ENCODE peak calls at places on chromosomes 7 and 10, in six cellular contexts. F is cardiac muscle cell, Y is A549, L is transverse colon, R is heart left ventricle, E is kidney. S is an unnamed sample.
A peak's percentile ranks its signal among the peaks of the same experiment; 100 is the strongest.

GRCh38 chr10:126063353-126063791 is 167.0 kb downstream of the FANK1 start:
- DNase-seq in Y (no peak), R (no peak), F (no peak), E (no peak), L (no peak), S (no peak)

GRCh38 chr7:101081432-101081831 is 3.8 kb upstream of the TRIM56 start:
- DNase-seq in Y (no peak), F (no peak), R (no peak), E (no peak), L (no peak), S (no peak)

GRCh38 chr10:121159670-121160069 is 308.5 kb downstream of the WDR11 start:
- DNase-seq in E (no peak), L (no peak), F (no peak), R (no peak), Y (no peak), S (no peak)

GRCh38 chr7:92639213-92639896 is 49.2 kb upstream of the FAM133B start:
- DNase-seq in E (no peak), L (no peak), Y (no peak), F (no peak), R (no peak), S (no peak)

GRCh38 chr10:5873515-5873995 is 16.1 kb downstream of the ANKRD16 start:
- DNase-seq in F (peak; percentile 71), E (no peak), R (no peak), L (peak; percentile 76), Y (peak; percentile 82), S (peak; percentile 81)

GRCh38 chr10:110305767-110306451 is 1.2 kb upstream of the SMNDC1 start:
- DNase-seq in L (peak; percentile 43), Y (peak; percentile 72), E (no peak), F (peak; percentile 64), R (no peak), S (peak; percentile 87)

GRCh38 chr7:50792342-50793114 is 9.8 kb upstream of the GRB10 start:
- DNase-seq in R (peak; percentile 72), Y (peak; percentile 47), E (peak; percentile 78), L (peak; percentile 18), F (peak; percentile 67), S (no peak)

GRCh38 chr10:97151307-97151914 is 34.3 kb downstream of the SLIT1 start:
- DNase-seq in R (no peak), F (no peak), L (no peak), Y (no peak), E (peak; percentile 8), S (no peak)

GRCh38 chr10:13382759-13383753 is 35.0 kb upstream of the SEPHS1 start:
- DNase-seq in F (no peak), E (peak; percentile 79), L (peak; percentile 89), R (no peak), Y (no peak), S (no peak)

GRCh38 chr7:102286237-102287081 is at the start of gene SH2B2:
- DNase-seq in F (peak; percentile 79), E (peak; percentile 93), R (peak; percentile 85), L (peak; percentile 74), Y (no peak), S (peak; percentile 87)

GRCh38 chr7:51121945-51122425 is 194.6 kb downstream of the COBL start:
- DNase-seq in F (peak; percentile 69), L (no peak), Y (no peak), R (no peak), E (no peak), S (no peak)

GRCh38 chr10:50467209-50467608 is 156.5 kb downstream of the SGMS1 start:
- DNase-seq in R (no peak), F (no peak), L (no peak), Y (no peak), E (no peak), S (no peak)

GRCh38 chr10:120077707-120078492 is 185.4 kb downstream of the SEC23IP start:
- DNase-seq in F (no peak), E (no peak), R (no peak), L (no peak), Y (no peak), S (no peak)

GRCh38 chr10:98314577-98315284 is 46.7 kb upstream of the LOXL4 start:
- DNase-seq in R (no peak), Y (no peak), E (no peak), F (no peak), L (no peak), S (no peak)

GRCh38 chr7:137597856-137598255 is 248.9 kb downstream of the DGKI start:
- DNase-seq in L (no peak), F (no peak), E (no peak), Y (no peak), R (no peak), S (no peak)

GRCh38 chr7:137898839-137899681 is 52.3 kb upstream of the DGKI start:
- DNase-seq in Y (peak; percentile 71), R (peak; percentile 89), E (peak; percentile 90), F (peak; percentile 84), L (peak; percentile 81), S (peak; percentile 90)

GRCh38 chr7:157267516-157267915 is 69.3 kb upstream of the DNAJB6 start:
- DNase-seq in E (no peak), L (no peak), Y (no peak), R (no peak), F (no peak), S (no peak)

GRCh38 chr10:101011517-101012423 is 12.2 kb downstream of the LZTS2 start:
- DNase-seq in E (no peak), R (peak; percentile 51), F (peak; percentile 71), L (no peak), Y (peak; percentile 55), S (no peak)

GRCh38 chr7:118185163-118185860 is 1.3 kb downstream of the LSM8 start:
- DNase-seq in Y (no peak), L (no peak), F (no peak), E (no peak), R (no peak), S (peak; percentile 20)

GRCh38 chr7:34207810-34208209 is 302.5 kb downstream of the BMPER start:
- DNase-seq in F (no peak), E (no peak), Y (no peak), L (no peak), R (no peak), S (no peak)

GRCh38 chr10:90884414-90884813 is 12.6 kb downstream of the RPP30 start:
- DNase-seq in R (no peak), Y (no peak), E (no peak), L (no peak), F (no peak), S (no peak)

GRCh38 chr10:103797857-103798256 is 57.5 kb downstream of the SH3PXD2A start:
- DNase-seq in F (no peak), L (no peak), R (no peak), E (no peak), Y (no peak), S (no peak)

GRCh38 chr10:14306201-14306600 is 24.5 kb downstream of the FRMD4A start:
- DNase-seq in R (no peak), F (no peak), L (no peak), Y (no peak), E (no peak), S (no peak)

GRCh38 chr10:70458329-70459060 is 17.0 kb upstream of the NODAL start:
- DNase-seq in E (peak; percentile 93), R (peak; percentile 90), L (peak; percentile 67), F (peak; percentile 68), Y (no peak), S (peak; percentile 39)

DNA sequence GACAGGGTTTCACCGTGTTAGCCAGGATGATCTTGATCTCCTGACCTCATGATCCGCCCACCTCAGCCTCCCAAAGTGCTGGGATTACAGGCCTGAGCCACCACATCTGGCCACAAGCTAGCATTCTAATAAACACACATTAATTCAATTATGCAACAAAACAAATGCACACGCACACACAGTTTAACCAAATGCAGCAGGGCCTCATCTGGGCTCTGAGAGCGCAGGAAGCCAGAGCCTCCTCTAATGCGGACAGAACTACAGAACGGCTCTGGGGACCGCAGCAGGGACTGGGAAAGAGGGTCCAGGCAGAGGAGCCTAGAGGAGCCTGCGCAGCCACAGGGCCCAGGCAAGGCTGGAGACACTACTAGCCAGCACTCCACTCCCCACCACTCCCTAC is 3.8 kb downstream of the MAD1L1 start:
- DNase-seq in E (no peak), F (no peak), Y (no peak), R (no peak), L (no peak), S (no peak)
- TF ChIP-seq CTCF in E (no peak), F (no peak), Y (no peak), R (no peak), L (no peak), S (no peak)

DNA sequence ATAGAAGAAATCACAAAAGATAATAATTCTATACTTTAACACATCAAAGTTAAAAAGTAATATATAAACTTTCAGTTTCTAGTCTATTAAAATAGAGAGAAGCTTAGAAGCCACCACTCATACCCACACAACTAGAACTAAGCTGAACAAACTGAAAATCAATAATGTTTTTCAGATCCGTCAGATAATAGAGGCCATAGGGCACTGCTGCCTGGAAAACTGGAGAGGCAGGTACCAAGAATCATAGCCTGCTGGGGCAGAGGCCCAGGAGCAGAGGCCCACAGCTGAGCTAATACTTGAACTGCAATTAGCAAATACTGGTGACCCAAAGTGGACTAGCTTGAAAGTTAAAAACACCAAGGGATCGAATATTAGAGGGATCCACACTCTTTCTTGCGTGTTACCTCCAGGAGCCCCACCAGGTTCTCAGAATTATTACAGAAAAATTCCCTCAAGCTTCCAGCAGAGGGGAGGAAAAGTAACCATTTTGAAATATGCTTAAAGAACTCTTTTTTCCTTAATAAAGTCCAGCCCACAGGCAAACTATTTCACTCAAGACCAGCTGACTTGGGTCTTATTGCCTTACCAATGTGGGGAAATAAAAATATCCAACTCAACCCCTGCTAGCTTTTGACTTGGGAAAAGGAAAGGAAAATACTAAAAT is 774.1 kb upstream of the IGFBP3 start:
- DNase-seq in L (no peak), Y (no peak), R (no peak), E (no peak), F (no peak), S (no peak)
- H3K4me3 ChIP-seq in L (no peak overlapping the region), Y (no peak overlapping the region), R (no peak overlapping the region), E (no peak overlapping the region), F (no peak overlapping the region), S (no peak overlapping the region)

DNA sequence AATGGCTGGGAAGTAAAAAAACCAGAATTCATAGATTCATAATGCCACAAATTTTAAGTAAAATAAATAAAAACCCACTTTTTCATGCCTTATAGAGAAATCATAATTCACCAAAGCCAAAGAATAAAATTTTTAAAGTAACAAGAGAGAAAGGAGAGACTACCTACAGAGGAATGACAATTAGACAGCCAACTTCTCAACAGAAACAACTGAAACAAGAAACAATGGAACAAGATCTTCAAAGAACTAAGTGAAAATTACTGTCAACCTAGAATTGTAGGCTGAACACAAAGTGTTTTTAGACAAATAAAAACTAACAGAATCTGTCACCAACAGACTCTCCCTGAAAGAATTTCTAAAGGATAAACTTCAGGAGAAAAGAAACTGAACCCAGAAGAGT is 15.6 kb upstream of the KCNMA1 start:
- DNase-seq in E (no peak), R (no peak), L (no peak), Y (no peak), F (no peak), S (no peak)
- TF ChIP-seq CTCF in E (no peak), R (no peak), L (no peak), Y (no peak), F (no peak), S (no peak)

DNA sequence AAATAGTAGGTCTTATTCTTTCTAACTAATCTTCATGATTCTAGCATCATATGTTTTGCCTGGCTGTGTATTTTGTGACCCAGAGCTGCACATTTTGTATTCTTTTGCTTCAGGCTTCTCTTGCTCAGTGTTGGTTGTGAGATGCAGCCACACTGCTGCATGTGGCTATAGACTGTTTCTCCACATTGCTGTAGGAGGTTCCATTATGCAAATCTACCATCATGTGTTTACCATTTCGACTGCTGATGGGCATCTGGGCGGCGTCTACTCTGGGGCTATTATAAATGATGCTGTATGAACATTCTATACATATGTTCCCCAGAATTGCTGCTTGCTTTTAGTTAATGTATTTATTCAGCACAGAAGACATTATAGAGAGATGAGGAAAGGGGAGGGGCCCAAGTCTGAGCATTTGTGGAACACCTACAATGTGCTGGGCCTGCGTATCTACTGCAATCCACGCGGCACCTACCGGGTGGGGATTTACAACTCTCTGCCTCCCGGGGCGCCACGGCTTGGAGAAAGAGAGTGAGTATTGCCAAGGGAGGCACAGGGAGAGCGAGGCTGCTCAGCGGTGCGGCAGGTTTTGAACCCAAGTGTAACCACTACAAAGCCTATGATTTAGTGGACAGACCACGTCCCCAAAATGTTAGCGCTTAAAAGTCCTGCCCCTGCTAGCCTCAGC is 172.5 kb downstream of the PRKAG2 start:
- DNase-seq in L (no peak), Y (no peak), F (no peak), R (peak; percentile 14), E (peak; percentile 31), S (no peak)
- H3K4me3 ChIP-seq in L (no peak overlapping the region), Y (no peak overlapping the region), F (no peak overlapping the region), R (no peak overlapping the region), E (no peak overlapping the region), S (no peak overlapping the region)

S was measured in A673.